ENCODE peak calls at places on chromosomes 1 and 21, in seven cellular contexts. One of them, this sample, is unnamed.

GRCh38 chr1:41592451-41593125 is 108.1 kb upstream of the EDN2 start:
- DNase-seq in nucleus accumbens: no peak
- DNase-seq in stimulated activated CD4-positive, alpha-beta T cell treated with anti-CD3 and anti-CD28 coated beads, TNF-alpha, amount 100 ng/mL, for 48 hours: no peak
- DNase-seq in stimulated activated naive CD8-positive, alpha-beta T cell treated with anti-CD3 and anti-CD28 coated beads, Interleukin-15, Interleukin-2, amounts not matched to agents 100 U/mL and 50 U/mL, for 24 hours: no peak
- DNase-seq in RWPE1: no peak
- DNase-seq in cardiac fibroblast: no peak
- DNase-seq in HAP-1: no peak
- DNase-seq in this sample: no peak

GRCh38 chr21:35025206-35026152 is 23.6 kb downstream of the RUNX1 start:
- DNase-seq in nucleus accumbens: no peak
- DNase-seq in stimulated activated CD4-positive, alpha-beta T cell treated with anti-CD3 and anti-CD28 coated beads, TNF-alpha, amount 100 ng/mL, for 48 hours: no peak
- DNase-seq in stimulated activated naive CD8-positive, alpha-beta T cell treated with anti-CD3 and anti-CD28 coated beads, Interleukin-15, Interleukin-2, amounts not matched to agents 100 U/mL and 50 U/mL, for 24 hours: no peak
- DNase-seq in RWPE1: no peak
- DNase-seq in cardiac fibroblast: no peak
- DNase-seq in HAP-1: no peak
- DNase-seq in this sample: no peak

GRCh38 chr1:238621405-238621804 is 730.7 kb upstream of the ZP4 start:
- DNase-seq in nucleus accumbens: no peak
- DNase-seq in stimulated activated CD4-positive, alpha-beta T cell treated with anti-CD3 and anti-CD28 coated beads, TNF-alpha, amount 100 ng/mL, for 48 hours: no peak
- DNase-seq in stimulated activated naive CD8-positive, alpha-beta T cell treated with anti-CD3 and anti-CD28 coated beads, Interleukin-15, Interleukin-2, amounts not matched to agents 100 U/mL and 50 U/mL, for 24 hours: no peak
- DNase-seq in RWPE1: no peak
- DNase-seq in cardiac fibroblast: no peak
- DNase-seq in HAP-1: no peak
- DNase-seq in this sample: no peak

GRCh38 chr1:173470608-173471007 is 6.5 kb upstream of the PRDX6 start:
- DNase-seq in nucleus accumbens: no peak
- DNase-seq in stimulated activated CD4-positive, alpha-beta T cell treated with anti-CD3 and anti-CD28 coated beads, TNF-alpha, amount 100 ng/mL, for 48 hours: no peak
- DNase-seq in stimulated activated naive CD8-positive, alpha-beta T cell treated with anti-CD3 and anti-CD28 coated beads, Interleukin-15, Interleukin-2, amounts not matched to agents 100 U/mL and 50 U/mL, for 24 hours: peak
- DNase-seq in RWPE1: no peak
- DNase-seq in cardiac fibroblast: no peak
- DNase-seq in HAP-1: no peak
- DNase-seq in this sample: no peak

GRCh38 chr1:185068362-185068761 is 23.0 kb downstream of the RNF2 start:
- DNase-seq in nucleus accumbens: no peak
- DNase-seq in stimulated activated CD4-positive, alpha-beta T cell treated with anti-CD3 and anti-CD28 coated beads, TNF-alpha, amount 100 ng/mL, for 48 hours: no peak
- DNase-seq in stimulated activated naive CD8-positive, alpha-beta T cell treated with anti-CD3 and anti-CD28 coated beads, Interleukin-15, Interleukin-2, amounts not matched to agents 100 U/mL and 50 U/mL, for 24 hours: no peak
- DNase-seq in RWPE1: no peak
- DNase-seq in cardiac fibroblast: no peak
- DNase-seq in HAP-1: no peak
- DNase-seq in this sample: no peak

GRCh38 chr1:209513226-209513625 is 70.3 kb upstream of the CAMK1G start:
- DNase-seq in nucleus accumbens: no peak
- DNase-seq in stimulated activated CD4-positive, alpha-beta T cell treated with anti-CD3 and anti-CD28 coated beads, TNF-alpha, amount 100 ng/mL, for 48 hours: no peak
- DNase-seq in stimulated activated naive CD8-positive, alpha-beta T cell treated with anti-CD3 and anti-CD28 coated beads, Interleukin-15, Interleukin-2, amounts not matched to agents 100 U/mL and 50 U/mL, for 24 hours: no peak
- DNase-seq in RWPE1: peak
- DNase-seq in cardiac fibroblast: peak
- DNase-seq in HAP-1: peak
- DNase-seq in this sample: peak

GRCh38 chr1:32031578-32032286 is 18.1 kb downstream of the KHDRBS1 start:
- DNase-seq in nucleus accumbens: no peak
- DNase-seq in stimulated activated CD4-positive, alpha-beta T cell treated with anti-CD3 and anti-CD28 coated beads, TNF-alpha, amount 100 ng/mL, for 48 hours: no peak
- DNase-seq in stimulated activated naive CD8-positive, alpha-beta T cell treated with anti-CD3 and anti-CD28 coated beads, Interleukin-15, Interleukin-2, amounts not matched to agents 100 U/mL and 50 U/mL, for 24 hours: no peak
- DNase-seq in RWPE1: peak
- DNase-seq in cardiac fibroblast: peak
- DNase-seq in HAP-1: peak
- DNase-seq in this sample: no peak

GRCh38 chr1:8297245-8297644 is 20.7 kb upstream of the SLC45A1 start:
- DNase-seq in nucleus accumbens: no peak
- DNase-seq in stimulated activated CD4-positive, alpha-beta T cell treated with anti-CD3 and anti-CD28 coated beads, TNF-alpha, amount 100 ng/mL, for 48 hours: no peak
- DNase-seq in stimulated activated naive CD8-positive, alpha-beta T cell treated with anti-CD3 and anti-CD28 coated beads, Interleukin-15, Interleukin-2, amounts not matched to agents 100 U/mL and 50 U/mL, for 24 hours: no peak
- DNase-seq in RWPE1: no peak
- DNase-seq in cardiac fibroblast: no peak
- DNase-seq in HAP-1: no peak
- DNase-seq in this sample: no peak

GRCh38 chr1:230749150-230749549 is 2.0 kb downstream of the CAPN9 start:
- DNase-seq in nucleus accumbens: no peak
- DNase-seq in stimulated activated CD4-positive, alpha-beta T cell treated with anti-CD3 and anti-CD28 coated beads, TNF-alpha, amount 100 ng/mL, for 48 hours: no peak
- DNase-seq in stimulated activated naive CD8-positive, alpha-beta T cell treated with anti-CD3 and anti-CD28 coated beads, Interleukin-15, Interleukin-2, amounts not matched to agents 100 U/mL and 50 U/mL, for 24 hours: no peak
- DNase-seq in RWPE1: no peak
- DNase-seq in cardiac fibroblast: no peak
- DNase-seq in HAP-1: no peak
- DNase-seq in this sample: no peak

GRCh38 chr1:23273450-23274133 is 56.3 kb upstream of the HTR1D start:
- DNase-seq in nucleus accumbens: no peak
- DNase-seq in stimulated activated CD4-positive, alpha-beta T cell treated with anti-CD3 and anti-CD28 coated beads, TNF-alpha, amount 100 ng/mL, for 48 hours: no peak
- DNase-seq in stimulated activated naive CD8-positive, alpha-beta T cell treated with anti-CD3 and anti-CD28 coated beads, Interleukin-15, Interleukin-2, amounts not matched to agents 100 U/mL and 50 U/mL, for 24 hours: no peak
- DNase-seq in RWPE1: peak
- DNase-seq in cardiac fibroblast: peak
- DNase-seq in HAP-1: no peak
- DNase-seq in this sample: peak

GRCh38 chr1:147236448-147236847 is 6.0 kb upstream of the CHD1L start:
- DNase-seq in nucleus accumbens: no peak
- DNase-seq in stimulated activated CD4-positive, alpha-beta T cell treated with anti-CD3 and anti-CD28 coated beads, TNF-alpha, amount 100 ng/mL, for 48 hours: no peak
- DNase-seq in stimulated activated naive CD8-positive, alpha-beta T cell treated with anti-CD3 and anti-CD28 coated beads, Interleukin-15, Interleukin-2, amounts not matched to agents 100 U/mL and 50 U/mL, for 24 hours: no peak
- DNase-seq in RWPE1: no peak
- DNase-seq in cardiac fibroblast: no peak
- DNase-seq in HAP-1: no peak
- DNase-seq in this sample: no peak

GRCh38 chr1:175072131-175072941 is 4.7 kb downstream of the TNN start:
- DNase-seq in nucleus accumbens: peak
- DNase-seq in stimulated activated CD4-positive, alpha-beta T cell treated with anti-CD3 and anti-CD28 coated beads, TNF-alpha, amount 100 ng/mL, for 48 hours: peak
- DNase-seq in stimulated activated naive CD8-positive, alpha-beta T cell treated with anti-CD3 and anti-CD28 coated beads, Interleukin-15, Interleukin-2, amounts not matched to agents 100 U/mL and 50 U/mL, for 24 hours: peak
- DNase-seq in RWPE1: no peak
- DNase-seq in cardiac fibroblast: peak
- DNase-seq in HAP-1: no peak
- DNase-seq in this sample: peak

GRCh38 chr21:36965720-36966065 is 776 bp downstream of the HLCS start:
- DNase-seq in nucleus accumbens: no peak
- DNase-seq in stimulated activated CD4-positive, alpha-beta T cell treated with anti-CD3 and anti-CD28 coated beads, TNF-alpha, amount 100 ng/mL, for 48 hours: no peak
- DNase-seq in stimulated activated naive CD8-positive, alpha-beta T cell treated with anti-CD3 and anti-CD28 coated beads, Interleukin-15, Interleukin-2, amounts not matched to agents 100 U/mL and 50 U/mL, for 24 hours: no peak
- DNase-seq in RWPE1: no peak
- DNase-seq in cardiac fibroblast: no peak
- DNase-seq in HAP-1: no peak
- DNase-seq in this sample: no peak

GRCh38 chr1:228209657-228210056 is 1.8 kb downstream of the OBSCN start:
- DNase-seq in nucleus accumbens: no peak
- DNase-seq in stimulated activated CD4-positive, alpha-beta T cell treated with anti-CD3 and anti-CD28 coated beads, TNF-alpha, amount 100 ng/mL, for 48 hours: no peak
- DNase-seq in stimulated activated naive CD8-positive, alpha-beta T cell treated with anti-CD3 and anti-CD28 coated beads, Interleukin-15, Interleukin-2, amounts not matched to agents 100 U/mL and 50 U/mL, for 24 hours: no peak
- DNase-seq in RWPE1: no peak
- DNase-seq in cardiac fibroblast: no peak
- DNase-seq in HAP-1: no peak
- DNase-seq in this sample: no peak

GRCh38 chr1:65791860-65792670 is 630 bp upstream of the PDE4B start:
- DNase-seq in nucleus accumbens: no peak
- DNase-seq in stimulated activated CD4-positive, alpha-beta T cell treated with anti-CD3 and anti-CD28 coated beads, TNF-alpha, amount 100 ng/mL, for 48 hours: no peak
- DNase-seq in stimulated activated naive CD8-positive, alpha-beta T cell treated with anti-CD3 and anti-CD28 coated beads, Interleukin-15, Interleukin-2, amounts not matched to agents 100 U/mL and 50 U/mL, for 24 hours: no peak
- DNase-seq in RWPE1: no peak
- DNase-seq in cardiac fibroblast: no peak
- DNase-seq in HAP-1: no peak
- DNase-seq in this sample: no peak

GRCh38 chr1:14377386-14377785 is 221.1 kb upstream of the KAZN start:
- DNase-seq in nucleus accumbens: no peak
- DNase-seq in stimulated activated CD4-positive, alpha-beta T cell treated with anti-CD3 and anti-CD28 coated beads, TNF-alpha, amount 100 ng/mL, for 48 hours: no peak
- DNase-seq in stimulated activated naive CD8-positive, alpha-beta T cell treated with anti-CD3 and anti-CD28 coated beads, Interleukin-15, Interleukin-2, amounts not matched to agents 100 U/mL and 50 U/mL, for 24 hours: no peak
- DNase-seq in RWPE1: no peak
- DNase-seq in cardiac fibroblast: peak
- DNase-seq in HAP-1: no peak
- DNase-seq in this sample: no peak

GRCh38 chr1:184427722-184428121 is 40.9 kb downstream of the C1orf21 start:
- DNase-seq in nucleus accumbens: no peak
- DNase-seq in stimulated activated CD4-positive, alpha-beta T cell treated with anti-CD3 and anti-CD28 coated beads, TNF-alpha, amount 100 ng/mL, for 48 hours: no peak
- DNase-seq in stimulated activated naive CD8-positive, alpha-beta T cell treated with anti-CD3 and anti-CD28 coated beads, Interleukin-15, Interleukin-2, amounts not matched to agents 100 U/mL and 50 U/mL, for 24 hours: no peak
- DNase-seq in RWPE1: no peak
- DNase-seq in cardiac fibroblast: no peak
- DNase-seq in HAP-1: no peak
- DNase-seq in this sample: no peak

GRCh38 chr1:205541161-205541886 is 36.9 kb downstream of the CDK18 start:
- DNase-seq in nucleus accumbens: no peak
- DNase-seq in stimulated activated CD4-positive, alpha-beta T cell treated with anti-CD3 and anti-CD28 coated beads, TNF-alpha, amount 100 ng/mL, for 48 hours: no peak
- DNase-seq in stimulated activated naive CD8-positive, alpha-beta T cell treated with anti-CD3 and anti-CD28 coated beads, Interleukin-15, Interleukin-2, amounts not matched to agents 100 U/mL and 50 U/mL, for 24 hours: no peak
- DNase-seq in RWPE1: no peak
- DNase-seq in cardiac fibroblast: no peak
- DNase-seq in HAP-1: no peak
- DNase-seq in this sample: no peak

GRCh38 chr21:42593007-42593814 is 60.2 kb upstream of the PDE9A start:
- DNase-seq in nucleus accumbens: peak
- DNase-seq in stimulated activated CD4-positive, alpha-beta T cell treated with anti-CD3 and anti-CD28 coated beads, TNF-alpha, amount 100 ng/mL, for 48 hours: peak
- DNase-seq in stimulated activated naive CD8-positive, alpha-beta T cell treated with anti-CD3 and anti-CD28 coated beads, Interleukin-15, Interleukin-2, amounts not matched to agents 100 U/mL and 50 U/mL, for 24 hours: peak
- DNase-seq in RWPE1: peak
- DNase-seq in cardiac fibroblast: peak
- DNase-seq in HAP-1: peak
- DNase-seq in this sample: peak

GRCh38 chr21:34528131-34528561 is 16.1 kb upstream of the KCNE1 start:
- DNase-seq in nucleus accumbens: no peak
- DNase-seq in stimulated activated CD4-positive, alpha-beta T cell treated with anti-CD3 and anti-CD28 coated beads, TNF-alpha, amount 100 ng/mL, for 48 hours: no peak
- DNase-seq in stimulated activated naive CD8-positive, alpha-beta T cell treated with anti-CD3 and anti-CD28 coated beads, Interleukin-15, Interleukin-2, amounts not matched to agents 100 U/mL and 50 U/mL, for 24 hours: no peak
- DNase-seq in RWPE1: no peak
- DNase-seq in cardiac fibroblast: peak
- DNase-seq in HAP-1: no peak
- DNase-seq in this sample: no peak

GRCh38 chr21:35178812-35179211 is 129.7 kb upstream of the RUNX1 start:
- DNase-seq in nucleus accumbens: no peak
- DNase-seq in stimulated activated CD4-positive, alpha-beta T cell treated with anti-CD3 and anti-CD28 coated beads, TNF-alpha, amount 100 ng/mL, for 48 hours: peak
- DNase-seq in stimulated activated naive CD8-positive, alpha-beta T cell treated with anti-CD3 and anti-CD28 coated beads, Interleukin-15, Interleukin-2, amounts not matched to agents 100 U/mL and 50 U/mL, for 24 hours: no peak
- DNase-seq in RWPE1: peak
- DNase-seq in cardiac fibroblast: no peak
- DNase-seq in HAP-1: no peak
- DNase-seq in this sample: no peak

GRCh38 chr1:59445040-59445439 is 148.1 kb downstream of the FGGY start:
- DNase-seq in nucleus accumbens: no peak
- DNase-seq in stimulated activated CD4-positive, alpha-beta T cell treated with anti-CD3 and anti-CD28 coated beads, TNF-alpha, amount 100 ng/mL, for 48 hours: no peak
- DNase-seq in stimulated activated naive CD8-positive, alpha-beta T cell treated with anti-CD3 and anti-CD28 coated beads, Interleukin-15, Interleukin-2, amounts not matched to agents 100 U/mL and 50 U/mL, for 24 hours: no peak
- DNase-seq in RWPE1: peak
- DNase-seq in cardiac fibroblast: peak
- DNase-seq in HAP-1: no peak
- DNase-seq in this sample: no peak

GRCh38 chr1:151145158-151146071 is 1.0 kb downstream of the SEMA6C start:
- DNase-seq in nucleus accumbens: no peak
- DNase-seq in stimulated activated CD4-positive, alpha-beta T cell treated with anti-CD3 and anti-CD28 coated beads, TNF-alpha, amount 100 ng/mL, for 48 hours: no peak
- DNase-seq in stimulated activated naive CD8-positive, alpha-beta T cell treated with anti-CD3 and anti-CD28 coated beads, Interleukin-15, Interleukin-2, amounts not matched to agents 100 U/mL and 50 U/mL, for 24 hours: peak
- DNase-seq in RWPE1: no peak
- DNase-seq in cardiac fibroblast: peak
- DNase-seq in HAP-1: no peak
- DNase-seq in this sample: no peak

GRCh38 chr1:117899801-117900200 is 29.6 kb downstream of the GDAP2 start:
- DNase-seq in nucleus accumbens: no peak
- DNase-seq in stimulated activated CD4-positive, alpha-beta T cell treated with anti-CD3 and anti-CD28 coated beads, TNF-alpha, amount 100 ng/mL, for 48 hours: no peak
- DNase-seq in stimulated activated naive CD8-positive, alpha-beta T cell treated with anti-CD3 and anti-CD28 coated beads, Interleukin-15, Interleukin-2, amounts not matched to agents 100 U/mL and 50 U/mL, for 24 hours: no peak
- DNase-seq in RWPE1: no peak
- DNase-seq in cardiac fibroblast: no peak
- DNase-seq in HAP-1: no peak
- DNase-seq in this sample: no peak

GRCh38 chr1:246907472-246907871 is 24.3 kb downstream of the AHCTF1 start:
- DNase-seq in nucleus accumbens: no peak
- DNase-seq in stimulated activated CD4-positive, alpha-beta T cell treated with anti-CD3 and anti-CD28 coated beads, TNF-alpha, amount 100 ng/mL, for 48 hours: no peak
- DNase-seq in stimulated activated naive CD8-positive, alpha-beta T cell treated with anti-CD3 and anti-CD28 coated beads, Interleukin-15, Interleukin-2, amounts not matched to agents 100 U/mL and 50 U/mL, for 24 hours: no peak
- DNase-seq in RWPE1: no peak
- DNase-seq in cardiac fibroblast: peak
- DNase-seq in HAP-1: no peak
- DNase-seq in this sample: peak

GRCh38 chr1:55288245-55288644 is 73.1 kb upstream of the USP24 start:
- DNase-seq in nucleus accumbens: no peak
- DNase-seq in stimulated activated CD4-positive, alpha-beta T cell treated with anti-CD3 and anti-CD28 coated beads, TNF-alpha, amount 100 ng/mL, for 48 hours: no peak
- DNase-seq in stimulated activated naive CD8-positive, alpha-beta T cell treated with anti-CD3 and anti-CD28 coated beads, Interleukin-15, Interleukin-2, amounts not matched to agents 100 U/mL and 50 U/mL, for 24 hours: no peak
- DNase-seq in RWPE1: no peak
- DNase-seq in cardiac fibroblast: no peak
- DNase-seq in HAP-1: no peak
- DNase-seq in this sample: no peak

GRCh38 chr21:31476551-31477120 is 132.6 kb upstream of the TIAM1 start:
- DNase-seq in nucleus accumbens: no peak
- DNase-seq in stimulated activated CD4-positive, alpha-beta T cell treated with anti-CD3 and anti-CD28 coated beads, TNF-alpha, amount 100 ng/mL, for 48 hours: no peak
- DNase-seq in stimulated activated naive CD8-positive, alpha-beta T cell treated with anti-CD3 and anti-CD28 coated beads, Interleukin-15, Interleukin-2, amounts not matched to agents 100 U/mL and 50 U/mL, for 24 hours: no peak
- DNase-seq in RWPE1: no peak
- DNase-seq in cardiac fibroblast: peak
- DNase-seq in HAP-1: no peak
- DNase-seq in this sample: no peak

GRCh38 chr1:189315035-189315927 is 1162.4 kb downstream of the BRINP3 start:
- DNase-seq in nucleus accumbens: no peak
- DNase-seq in stimulated activated CD4-positive, alpha-beta T cell treated with anti-CD3 and anti-CD28 coated beads, TNF-alpha, amount 100 ng/mL, for 48 hours: no peak
- DNase-seq in stimulated activated naive CD8-positive, alpha-beta T cell treated with anti-CD3 and anti-CD28 coated beads, Interleukin-15, Interleukin-2, amounts not matched to agents 100 U/mL and 50 U/mL, for 24 hours: no peak
- DNase-seq in RWPE1: no peak
- DNase-seq in cardiac fibroblast: no peak
- DNase-seq in HAP-1: peak
- DNase-seq in this sample: no peak

GRCh38 chr21:31503939-31504338 is 155.6 kb upstream of the SOD1 start:
- DNase-seq in nucleus accumbens: no peak
- DNase-seq in stimulated activated CD4-positive, alpha-beta T cell treated with anti-CD3 and anti-CD28 coated beads, TNF-alpha, amount 100 ng/mL, for 48 hours: no peak
- DNase-seq in stimulated activated naive CD8-positive, alpha-beta T cell treated with anti-CD3 and anti-CD28 coated beads, Interleukin-15, Interleukin-2, amounts not matched to agents 100 U/mL and 50 U/mL, for 24 hours: no peak
- DNase-seq in RWPE1: peak
- DNase-seq in cardiac fibroblast: no peak
- DNase-seq in HAP-1: no peak
- DNase-seq in this sample: no peak

GRCh38 chr1:39892611-39893595 is 8.8 kb downstream of the MYCL start:
- DNase-seq in nucleus accumbens: peak
- DNase-seq in stimulated activated CD4-positive, alpha-beta T cell treated with anti-CD3 and anti-CD28 coated beads, TNF-alpha, amount 100 ng/mL, for 48 hours: no peak
- DNase-seq in stimulated activated naive CD8-positive, alpha-beta T cell treated with anti-CD3 and anti-CD28 coated beads, Interleukin-15, Interleukin-2, amounts not matched to agents 100 U/mL and 50 U/mL, for 24 hours: no peak
- DNase-seq in RWPE1: peak
- DNase-seq in cardiac fibroblast: peak
- DNase-seq in HAP-1: peak
- DNase-seq in this sample: peak

GRCh38 chr1:6948861-6949260 is 163.6 kb downstream of the CAMTA1 start:
- DNase-seq in nucleus accumbens: no peak
- DNase-seq in stimulated activated CD4-positive, alpha-beta T cell treated with anti-CD3 and anti-CD28 coated beads, TNF-alpha, amount 100 ng/mL, for 48 hours: no peak
- DNase-seq in stimulated activated naive CD8-positive, alpha-beta T cell treated with anti-CD3 and anti-CD28 coated beads, Interleukin-15, Interleukin-2, amounts not matched to agents 100 U/mL and 50 U/mL, for 24 hours: no peak
- DNase-seq in RWPE1: peak
- DNase-seq in cardiac fibroblast: no peak
- DNase-seq in HAP-1: no peak
- DNase-seq in this sample: no peak

GRCh38 chr1:244391761-244392160 is 59.9 kb downstream of the ADSS2 start:
- DNase-seq in nucleus accumbens: no peak
- DNase-seq in stimulated activated CD4-positive, alpha-beta T cell treated with anti-CD3 and anti-CD28 coated beads, TNF-alpha, amount 100 ng/mL, for 48 hours: no peak
- DNase-seq in stimulated activated naive CD8-positive, alpha-beta T cell treated with anti-CD3 and anti-CD28 coated beads, Interleukin-15, Interleukin-2, amounts not matched to agents 100 U/mL and 50 U/mL, for 24 hours: no peak
- DNase-seq in RWPE1: peak
- DNase-seq in cardiac fibroblast: no peak
- DNase-seq in HAP-1: no peak
- DNase-seq in this sample: no peak